ENCODE peak calls at places on chromosomes 16 and 17, in seven cellular contexts. W, X, R, A, U, B and L are unnamed samples.

GRCh38 chr16:79712273-79712672 is 111.7 kb upstream of the MAF start:
- DNase-seq in A (no peak), B (no peak), R (no peak), W (no peak), U (no peak), X (no peak), L (no peak)

GRCh38 chr17:3558603-3559269 is 1.1 kb upstream of the TRPV3 start:
- DNase-seq in U (no peak), B (no peak), X (no peak), A (peak; percentile 87), R (no peak), W (no peak), L (no peak)

GRCh38 chr16:11303405-11304138 is 22.4 kb upstream of the PRM1 start:
- DNase-seq in R (no peak), X (peak; percentile 66), U (no peak), W (peak; percentile 85), A (no peak), B (peak; percentile 23), L (no peak)

GRCh38 chr16:1745181-1745899 is 26.0 kb downstream of the NME3 start:
- DNase-seq in A (no peak), R (no peak), X (no peak), W (no peak), B (no peak), U (no peak), L (no peak)

GRCh38 chr17:42548070-42548837 is 4.5 kb upstream of the HSD17B1 start:
- DNase-seq in U (peak; percentile 82), R (peak; percentile 98), A (no peak), B (no peak), X (peak; percentile 52), W (peak; percentile 22), L (no peak)

GRCh38 chr17:63116967-63117366 is 150.9 kb downstream of the TANC2 start:
- DNase-seq in B (no peak), X (no peak), A (no peak), W (peak; percentile 83), R (peak; percentile 65), U (no peak), L (no peak)

GRCh38 chr17:40952675-40953074 is 14.1 kb downstream of the KRT39 start:
- DNase-seq in X (no peak), A (no peak), B (no peak), U (no peak), R (no peak), W (no peak), L (no peak)

GRCh38 chr16:89815639-89816348 is 653 bp downstream of the FANCA start:
- DNase-seq in A (no peak), B (peak; percentile 47), W (peak; percentile 74), U (no peak), R (peak; percentile 39), X (no peak), L (no peak)

GRCh38 chr17:51537996-51538550 is 277.7 kb downstream of the UTP18 start:
- DNase-seq in U (no peak), A (no peak), X (no peak), B (no peak), R (no peak), W (no peak), L (no peak)

GRCh38 chr17:67375054-67375427 is 2.0 kb upstream of the PITPNC1 start:
- DNase-seq in W (no peak), A (no peak), X (no peak), U (no peak), B (no peak), R (no peak), L (no peak)

GRCh38 chr17:74424658-74425057 is 7.2 kb upstream of the GPRC5C start:
- DNase-seq in B (no peak), X (no peak), W (peak; percentile 39), U (no peak), A (no peak), R (no peak), L (no peak)

GRCh38 chr17:76266244-76266938 is 1.2 kb downstream of the UBALD2 start:
- DNase-seq in B (peak; percentile 41), U (no peak), R (no peak), W (peak; percentile 50), X (peak; percentile 53), A (no peak), L (no peak)

GRCh38 chr17:43908111-43908721 is 880 bp upstream of the MPP2 start:
- DNase-seq in U (no peak), X (no peak), W (peak; percentile 86), A (no peak), B (peak; percentile 62), R (peak; percentile 88), L (peak; percentile 62)

GRCh38 chr16:3513892-3514600 is 13.2 kb downstream of the CLUAP1 start:
- DNase-seq in B (no peak), R (no peak), A (no peak), X (no peak), U (no peak), W (no peak), L (no peak)

GRCh38 chr16:27852116-27852515 is 211.4 kb downstream of the GSG1L start:
- DNase-seq in R (no peak), W (no peak), U (no peak), B (no peak), X (no peak), A (no peak), L (no peak)

GRCh38 chr17:29059281-29059680 is 16.3 kb downstream of the PIPOX start:
- DNase-seq in W (no peak), B (no peak), R (no peak), X (no peak), A (no peak), U (no peak), L (no peak)

GRCh38 chr16:72131036-72131435 is 37.4 kb downstream of the DHX38 start:
- DNase-seq in R (no peak), A (no peak), U (no peak), X (no peak), B (no peak), W (no peak), L (no peak)

GRCh38 chr17:1474402-1475189 is 17.9 kb downstream of the MYO1C start:
- DNase-seq in W (no peak), X (no peak), U (no peak), R (no peak), A (peak; percentile 67), B (no peak), L (no peak)

GRCh38 chr16:57373117-57373947 is 1.0 kb downstream of the CX3CL1 start:
- DNase-seq in A (no peak), U (no peak), B (no peak), R (no peak), W (no peak), X (no peak), L (no peak)

DNA sequence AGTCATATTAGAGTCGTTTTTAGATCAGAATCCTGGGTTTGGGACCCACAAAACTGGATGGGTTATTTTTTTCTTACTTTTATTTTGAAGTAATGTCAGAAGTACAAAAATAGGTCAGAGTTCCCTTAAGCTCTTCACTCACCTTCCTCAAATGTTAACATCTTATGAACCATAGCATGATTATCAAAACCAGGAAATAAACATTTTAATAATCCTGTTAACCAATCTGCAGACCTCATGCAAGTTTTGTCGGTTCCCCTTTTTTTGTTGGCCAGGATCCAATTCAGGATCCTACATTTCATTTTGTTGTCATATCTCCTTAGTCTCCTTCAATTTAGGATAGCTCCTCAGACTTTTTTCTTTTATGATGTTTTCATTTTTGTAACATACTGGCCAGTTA is 162.0 kb downstream of the CHD9 start:
- DNase-seq in X (no peak), B (peak; percentile 54), R (no peak), W (no peak), A (no peak), U (no peak), L (no peak)
- H2AFZ ChIP-seq in X (no peak overlapping the region), B (no peak overlapping the region), R (no peak overlapping the region), W (no peak overlapping the region), A (no peak overlapping the region), U (no peak overlapping the region), L (no peak overlapping the region)

GRCh38 chr17:21190078-21190477 is 23.9 kb downstream of the TMEM11 start:
- DNase-seq in X (no peak), W (no peak), U (no peak), A (no peak), B (no peak), R (no peak), L (no peak)

GRCh38 chr17:21183468-21183867 is 30.5 kb downstream of the TMEM11 start:
- DNase-seq in B (no peak), W (no peak), X (peak; percentile 36), U (no peak), R (no peak), A (no peak), L (no peak)

GRCh38 chr17:21191698-21192097 is 22.3 kb downstream of the TMEM11 start:
- DNase-seq in R (no peak), A (no peak), W (peak; percentile 52), X (peak; percentile 71), U (no peak), B (no peak), L (no peak)

GRCh38 chr17:21189361-21189760 is 24.6 kb downstream of the TMEM11 start:
- DNase-seq in U (no peak), A (no peak), X (no peak), B (no peak), R (no peak), W (no peak), L (no peak)

GRCh38 chr17:21186399-21187187 is 27.4 kb downstream of the TMEM11 start:
- DNase-seq in B (no peak), A (no peak), R (no peak), X (peak; percentile 78), W (no peak), U (no peak), L (no peak)
- TF ChIP-seq POLR2AphosphoS5 in B (no peak), A (no peak), R (no peak), X (peak; percentile 37), W (no peak), U (no peak), L (no peak)

GRCh38 chr17:45088741-45089140 is 27.6 kb downstream of the NMT1 start:
- DNase-seq in X (no peak), B (no peak), A (no peak), R (no peak), W (no peak), U (no peak), L (no peak)
- H2AFZ ChIP-seq in X (no peak overlapping the region), B (no peak overlapping the region), A (no peak overlapping the region), R (no peak overlapping the region), W (no peak overlapping the region), U (no peak overlapping the region), L (no peak overlapping the region)

DNA sequence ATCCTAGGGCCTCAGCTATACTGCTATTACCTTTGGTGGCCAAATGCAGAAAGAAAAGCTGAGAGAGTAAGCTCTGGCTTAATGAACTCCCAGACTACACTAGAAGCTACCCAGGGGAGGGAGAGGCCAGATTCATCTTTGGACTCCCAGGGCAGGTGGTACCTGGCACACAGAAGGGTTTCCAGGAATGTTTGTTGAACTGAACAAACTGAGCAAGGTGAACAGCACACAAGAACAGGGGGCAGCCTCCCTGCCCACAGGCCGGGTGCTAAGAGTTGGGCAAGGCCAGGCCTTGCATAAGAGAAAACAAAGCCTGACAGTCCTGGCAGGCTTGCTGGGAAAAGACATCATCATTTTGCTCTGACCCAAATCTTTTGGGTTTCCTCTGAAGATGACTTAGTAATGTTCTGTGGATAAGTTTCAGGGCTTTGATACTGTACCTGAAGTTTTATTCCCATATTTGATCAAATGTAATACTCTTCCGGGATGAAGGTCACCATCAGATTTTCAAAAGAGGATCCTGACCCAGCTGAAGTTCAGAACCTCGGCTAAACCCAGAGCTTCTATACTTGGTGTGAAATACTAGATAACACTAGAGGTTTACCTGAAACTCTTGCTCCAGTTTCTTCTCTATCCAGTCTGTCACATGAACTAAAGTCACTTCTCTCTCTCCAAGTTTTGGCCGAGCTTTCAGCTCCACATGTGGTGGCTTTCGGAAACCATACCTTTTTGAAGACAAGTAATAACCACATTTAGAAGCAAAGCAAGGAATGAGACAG is 20.5 kb upstream of the ERN1 start:
- DNase-seq in A (no peak), B (no peak), U (no peak), X (no peak), R (no peak), W (no peak), L (no peak)
- TF ChIP-seq POLR2AphosphoS5 in A (no peak), B (no peak), U (no peak), X (no peak), R (no peak), W (no peak), L (no peak)